ENCODE peak calls at places on chromosome 1, in eight cellular contexts. A is ovary; S is naive thymus-derived CD4-positive, alpha-beta T cell; M is OCI-LY7; W is dorsolateral prefrontal cortex; E is fibroblast of lung; L is small intestine; D is RWPE1. Z is an unnamed sample.

GRCh38 chr1:160705176-160705745 is 6.4 kb downstream of the CD48 start:
- DNase-seq in D (no peak), S (no peak), M (no peak), A (no peak), W (no peak), L (no peak), E (no peak), Z (no peak)

GRCh38 chr1:81126989-81127571 is 673.7 kb upstream of the ADGRL2 start:
- DNase-seq in M (no peak), E (peak), L (peak), D (no peak), A (no peak), S (no peak), W (no peak), Z (peak)

GRCh38 chr1:59237905-59238304 is 59.0 kb upstream of the FGGY start:
- DNase-seq in A (no peak), E (peak), W (no peak), L (no peak), S (no peak), M (no peak), D (no peak), Z (peak)

GRCh38 chr1:17158961-17159360 is 39.7 kb upstream of the PADI2 start:
- DNase-seq in S (no peak), M (no peak), E (peak), W (no peak), L (no peak), A (no peak), D (no peak), Z (no peak)

GRCh38 chr1:9317591-9318331 is 25.1 kb downstream of the SPSB1 start:
- DNase-seq in L (no peak), E (peak), M (no peak), D (peak), S (no peak), W (no peak), A (peak), Z (no peak)

GRCh38 chr1:59477286-59477685 is 180.4 kb downstream of the FGGY start:
- DNase-seq in W (no peak), L (peak), E (peak), S (no peak), M (no peak), A (no peak), D (peak), Z (peak)

GRCh38 chr1:1308756-1309524 is 543 bp downstream of the PUSL1 start:
- DNase-seq in M (peak), A (no peak), E (no peak), D (no peak), S (no peak), L (peak), W (no peak), Z (no peak)

GRCh38 chr1:245877976-245878375 is 629.1 kb downstream of the SMYD3 start:
- DNase-seq in A (no peak), D (no peak), W (no peak), M (no peak), S (no peak), E (no peak), L (no peak), Z (peak)

GRCh38 chr1:147491098-147491497 is 50.2 kb upstream of the BCL9 start:
- DNase-seq in S (no peak), L (no peak), M (no peak), W (no peak), A (no peak), D (no peak), E (no peak), Z (no peak)

GRCh38 chr1:30229557-30229956 is 493.8 kb downstream of the MATN1 start:
- DNase-seq in S (no peak), A (no peak), M (no peak), E (no peak), L (no peak), W (no peak), D (no peak), Z (no peak)

GRCh38 chr1:191575180-191575579 is 583.1 kb upstream of the RGS18 start:
- DNase-seq in L (no peak), E (peak), W (no peak), M (no peak), A (no peak), D (no peak), S (no peak), Z (peak)

GRCh38 chr1:35571263-35571662 is 1.9 kb upstream of the TFAP2E start:
- DNase-seq in M (no peak), W (no peak), E (no peak), S (no peak), D (no peak), L (no peak), A (no peak), Z (no peak)

GRCh38 chr1:84434081-84434755 is 35.9 kb downstream of the DNASE2B start:
- DNase-seq in L (no peak), D (no peak), M (no peak), W (no peak), E (no peak), A (no peak), S (no peak), Z (no peak)

DNA sequence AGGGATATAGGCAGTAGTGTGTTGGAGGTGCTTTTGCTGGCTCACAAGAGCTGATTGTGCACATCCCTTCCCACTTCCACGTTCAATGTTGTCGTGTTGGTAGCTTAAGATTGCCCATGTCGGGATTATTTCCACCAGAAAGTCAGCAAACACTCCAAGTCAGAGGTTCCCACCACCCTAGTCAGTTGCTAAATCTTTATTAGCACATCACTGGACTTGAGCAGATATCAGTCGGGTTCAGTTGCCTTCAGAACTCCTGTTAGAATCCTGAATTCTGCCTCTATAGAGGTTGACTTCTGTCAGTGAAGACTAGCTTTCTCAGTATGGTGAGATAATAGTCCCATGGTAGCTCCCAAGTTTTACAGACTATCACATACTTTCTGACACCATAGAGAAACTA is 10.5 kb downstream of the AGL start:
- DNase-seq in E (no peak), M (no peak), L (no peak), W (no peak), D (no peak), S (no peak), A (no peak), Z (no peak)
- H3K27ac ChIP-seq in E (no peak), M (no peak), L (no peak), W (no peak), D (no peak), S (no peak), A (no peak), Z (no peak)

GRCh38 chr1:54887665-54888071 is 673 bp upstream of the DHCR24 start:
- DNase-seq in L (no peak), A (no peak), S (no peak), M (peak), E (no peak), D (peak), W (peak), Z (no peak)
- H3K27ac ChIP-seq in L (peak), A (no peak), S (no peak), M (peak), E (peak), D (peak), W (peak), Z (no peak)

GRCh38 chr1:109959974-109960744 is 24.4 kb upstream of the AHCYL1 start:
- DNase-seq in D (peak), S (no peak), L (no peak), M (no peak), A (no peak), W (no peak), E (peak), Z (peak)
- H3K27ac ChIP-seq in D (no peak), S (no peak), L (peak), M (no peak), A (no peak), W (no peak), E (peak), Z (peak)

GRCh38 chr1:32811917-32812316 is 5.2 kb downstream of the YARS1 start:
- DNase-seq in D (no peak), E (no peak), A (no peak), W (no peak), M (no peak), L (no peak), S (no peak), Z (no peak)
- H3K27ac ChIP-seq in D (no peak), E (no peak), A (no peak), W (no peak), M (no peak), L (no peak), S (no peak), Z (no peak)

GRCh38 chr1:214338212-214338611 is 57.3 kb downstream of the SMYD2 start:
- DNase-seq in L (no peak), A (no peak), D (no peak), E (peak), M (no peak), W (no peak), S (no peak), Z (no peak)

GRCh38 chr1:214335567-214335966 is 54.6 kb downstream of the SMYD2 start:
- DNase-seq in W (no peak), E (no peak), L (no peak), D (no peak), M (no peak), S (no peak), A (no peak), Z (no peak)

GRCh38 chr1:214337536-214337935 is 56.6 kb downstream of the SMYD2 start:
- DNase-seq in A (no peak), E (peak), D (no peak), M (no peak), W (no peak), L (no peak), S (no peak), Z (peak)

GRCh38 chr1:214332950-214333798 is 52.2 kb downstream of the SMYD2 start:
- DNase-seq in S (no peak), L (peak), E (peak), M (peak), W (peak), A (peak), D (peak), Z (peak)

GRCh38 chr1:214337015-214337414 is 56.1 kb downstream of the SMYD2 start:
- DNase-seq in W (no peak), E (no peak), D (no peak), A (no peak), L (no peak), M (no peak), S (no peak), Z (no peak)
- H3K27ac ChIP-seq in W (no peak), E (no peak), D (no peak), A (no peak), L (no peak), M (no peak), S (no peak), Z (no peak)

GRCh38 chr1:10682114-10682445 is 114.4 kb downstream of the CASZ1 start:
- DNase-seq in W (no peak), S (no peak), A (no peak), E (no peak), M (no peak), D (no peak), L (no peak), Z (no peak)

GRCh38 chr1:10680487-10680886 is 116.0 kb downstream of the CASZ1 start:
- DNase-seq in E (peak), W (no peak), A (no peak), M (no peak), S (no peak), L (peak), D (no peak), Z (no peak)

GRCh38 chr1:10685196-10685850 is 111.1 kb downstream of the CASZ1 start:
- DNase-seq in L (no peak), E (no peak), A (peak), M (no peak), S (no peak), D (no peak), W (no peak), Z (no peak)

GRCh38 chr1:10681296-10682113 is 114.9 kb downstream of the CASZ1 start:
- DNase-seq in D (no peak), M (no peak), A (no peak), W (no peak), L (no peak), E (no peak), S (no peak), Z (no peak)

DNA sequence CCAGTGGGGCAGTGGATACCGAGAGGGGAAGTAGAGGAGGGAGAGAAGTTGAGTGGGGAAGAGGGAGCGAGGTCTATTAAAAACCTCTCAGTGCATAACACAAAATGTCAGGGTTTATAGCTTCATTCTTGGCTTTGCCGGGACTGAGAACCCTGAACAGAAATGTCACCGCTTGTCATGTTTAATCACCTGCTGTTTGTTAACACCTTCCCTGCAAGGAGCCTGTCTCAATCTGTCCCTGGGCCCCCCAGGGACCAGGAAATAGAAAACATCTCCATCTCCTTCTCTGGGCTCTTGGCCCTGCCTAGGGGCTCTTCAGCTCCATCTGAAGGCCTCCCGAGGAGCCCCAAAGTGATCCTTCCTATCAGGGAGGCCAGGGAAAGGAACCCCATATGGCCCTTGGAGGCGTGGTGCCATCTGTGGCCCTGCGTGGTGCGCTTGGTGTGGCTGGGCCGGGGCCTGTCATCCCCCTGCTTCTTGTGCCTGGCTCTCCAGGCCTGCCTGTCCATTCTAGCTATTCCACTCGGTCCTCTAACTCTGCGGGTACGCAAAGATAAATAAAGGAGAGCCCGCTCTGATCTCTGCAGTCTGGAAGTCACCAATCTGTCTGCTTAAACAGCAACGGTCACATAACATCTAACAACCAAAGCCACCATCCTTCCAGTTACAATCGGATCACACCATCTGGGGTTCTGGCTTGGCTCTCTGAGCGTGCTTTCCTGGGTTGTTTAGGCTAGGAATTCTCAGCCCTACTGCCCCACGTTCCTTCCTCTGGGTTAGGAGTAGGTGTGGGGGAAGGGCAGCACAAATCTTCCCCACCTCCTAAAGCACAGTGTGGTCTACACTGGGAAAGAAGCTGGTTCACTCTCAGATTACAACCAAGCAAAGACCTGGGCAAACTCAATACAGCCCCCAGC is 113.7 kb downstream of the CASZ1 start:
- DNase-seq in M (no peak), A (no peak), W (no peak), E (no peak), L (no peak), D (no peak), S (no peak), Z (no peak)
- H3K27ac ChIP-seq in M (no peak), A (no peak), W (no peak), E (no peak), L (no peak), D (no peak), S (no peak), Z (no peak)

Z was measured in brain microvascular endothelial cell.